ENCODE peak calls at places on chromosomes 7 and 10, in ten cellular contexts. L is cardiac muscle cell, G is astrocyte, N is adrenal gland, S is Panc1, U is epithelial cell of esophagus, Q is gastrocnemius medialis, C is heart right ventricle, A is AG04449, Y is fibroblast of pulmonary artery. W is an unnamed sample.

GRCh38 chr10:3389093-3389492 is 216.5 kb upstream of the PITRM1 start:
- DNase-seq in L (no peak), G (no peak), N (no peak), S (no peak), U (no peak), Q (no peak), C (no peak), A (no peak), Y (peak; percentile 15), W (no peak)

GRCh38 chr7:20776942-20777341 is 9.7 kb downstream of the SP8 start:
- DNase-seq in L (no peak), G (no peak), N (no peak), S (no peak), U (no peak), Q (no peak), C (no peak), A (no peak), Y (no peak), W (no peak)

GRCh38 chr7:136134503-136134902 is 157.3 kb upstream of the MTPN start:
- DNase-seq in L (no peak), G (peak; percentile 32), N (no peak), S (no peak), U (peak; percentile 54), Q (no peak), C (no peak), A (no peak), Y (peak; percentile 10), W (no peak)

GRCh38 chr7:135238112-135238744 is 4.6 kb downstream of the STRA8 start:
- DNase-seq in L (no peak), G (no peak), N (no peak), S (no peak), U (peak; percentile 10), Q (no peak), C (no peak), A (no peak), Y (no peak), W (no peak)

GRCh38 chr10:71457908-71458307 is 61.2 kb downstream of the CDH23 start:
- DNase-seq in L (no peak), G (no peak), N (no peak), S (no peak), U (no peak), Q (no peak), C (no peak), A (no peak), Y (no peak), W (no peak)

GRCh38 chr10:60480865-60481563 is 91.3 kb upstream of the ANK3 start:
- DNase-seq in L (no peak), G (peak; percentile 87), N (peak; percentile 63), S (peak; percentile 78), U (peak; percentile 96), Q (peak; percentile 14), C (no peak), A (peak; percentile 65), Y (peak; percentile 91), W (peak; percentile 68)

GRCh38 chr10:11014671-11015141 is 3.0 kb upstream of the CELF2 start:
- DNase-seq in L (no peak), G (no peak), N (no peak), S (no peak), U (no peak), Q (no peak), C (peak; percentile 16), A (no peak), Y (no peak), W (no peak)

GRCh38 chr10:67107670-67108069 is 181.8 kb downstream of the LRRTM3 start:
- DNase-seq in L (no peak), G (no peak), N (no peak), S (no peak), U (no peak), Q (no peak), C (no peak), A (no peak), Y (no peak), W (no peak)

GRCh38 chr7:128874140-128875031 is 11.7 kb downstream of the ATP6V1F start:
- DNase-seq in L (no peak), G (no peak), N (no peak), S (no peak), U (no peak), Q (peak; percentile 73), C (no peak), A (no peak), Y (no peak), W (no peak)

GRCh38 chr10:5396545-5396944 is 8.1 kb downstream of the TUBAL3 start:
- DNase-seq in L (no peak), G (peak; percentile 35), N (no peak), S (no peak), U (no peak), Q (no peak), C (no peak), A (no peak), Y (no peak), W (no peak)

GRCh38 chr10:86536294-86536861 is 14.8 kb upstream of the WAPL start:
- DNase-seq in L (no peak), G (no peak), N (no peak), S (no peak), U (no peak), Q (peak; percentile 24), C (peak; percentile 25), A (no peak), Y (no peak), W (no peak)

GRCh38 chr7:42236266-42237161 is 495 bp downstream of the GLI3 start:
- DNase-seq in L (peak; percentile 81), G (peak; percentile 54), N (peak; percentile 54), S (no peak), U (peak; percentile 54), Q (no peak), C (peak; percentile 48), A (no peak), Y (peak; percentile 66), W (no peak)

GRCh38 chr7:20952891-20953290 is 166.2 kb upstream of the SP8 start:
- DNase-seq in L (no peak), G (no peak), N (no peak), S (no peak), U (no peak), Q (no peak), C (no peak), A (no peak), Y (no peak), W (no peak)

GRCh38 chr7:79245623-79246249 is 207.7 kb downstream of the MAGI2 start:
- DNase-seq in L (no peak), G (no peak), N (no peak), S (no peak), U (no peak), Q (no peak), C (no peak), A (no peak), Y (no peak), W (no peak)

DNA sequence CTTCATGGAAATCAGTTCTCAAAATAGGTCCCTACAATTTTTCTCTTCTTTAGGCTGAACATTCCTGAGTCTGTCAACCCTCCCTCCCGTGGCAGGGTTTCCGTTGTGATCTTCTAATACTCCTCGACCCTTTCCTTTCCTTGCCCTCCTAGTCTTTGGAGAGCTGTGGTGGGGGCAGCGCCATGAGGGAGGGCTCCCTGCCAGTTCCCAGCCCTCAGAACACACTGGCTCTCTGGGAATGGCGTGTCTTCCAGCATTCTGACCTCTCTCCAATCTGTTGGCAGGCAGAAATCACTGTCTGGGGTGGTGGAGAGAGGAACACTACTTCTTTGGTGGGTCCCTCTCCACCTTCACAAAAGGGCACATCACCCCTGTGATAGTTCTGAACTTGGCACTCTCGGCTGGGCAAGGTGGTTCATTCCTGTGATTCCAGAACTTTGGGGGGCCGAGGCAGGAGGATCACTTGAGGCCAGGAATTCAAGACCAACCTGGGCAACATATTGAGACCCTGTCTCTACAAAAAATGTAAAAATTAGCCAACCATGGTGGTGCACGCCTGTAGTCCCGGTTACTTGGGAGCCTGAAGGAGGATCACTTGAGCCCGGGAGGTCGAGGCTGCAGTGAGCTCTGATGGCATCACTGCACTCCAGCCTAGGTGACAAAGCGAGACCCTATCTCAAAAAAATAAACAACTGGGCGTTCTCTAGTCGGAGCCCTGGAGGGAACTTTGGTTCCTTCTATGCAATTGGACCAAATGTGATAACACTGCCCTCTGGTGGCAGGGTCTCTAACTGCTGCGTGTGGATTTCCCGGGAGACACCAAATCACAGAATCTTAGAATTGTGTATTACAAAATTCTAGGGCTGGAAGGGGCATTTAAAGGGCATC is 13.1 kb upstream of the ARPC1A start:
- DNase-seq in L (peak; percentile 73), G (peak; percentile 12), N (peak; percentile 76), S (peak; percentile 60), U (peak; percentile 71), Q (peak; percentile 50), C (peak; percentile 58), A (no peak), Y (peak; percentile 76), W (no peak)
- TF ChIP-seq CTCF in L (peak; percentile 88), G (peak; percentile 92), N (peak; percentile 90), S (peak; percentile 93), U (peak; percentile 90), Q (peak; percentile 80), C (peak; percentile 88), A (peak; percentile 76), Y (peak; percentile 94), W (peak; percentile 86)

GRCh38 chr7:155533827-155534690 is 12.3 kb downstream of the CNPY1 start:
- DNase-seq in L (peak; percentile 61), G (no peak), N (no peak), S (no peak), U (no peak), Q (no peak), C (no peak), A (no peak), Y (peak; percentile 8), W (no peak)
- H3K4me3 ChIP-seq in L (peak overlapping the region; percentile 7), G (no peak overlapping the region), N (no peak overlapping the region), S (no peak overlapping the region), U (no peak overlapping the region), Q (peak overlapping the region; percentile 53), C (peak overlapping the region; percentile 21), A (no peak overlapping the region), Y (no peak overlapping the region), W (no peak overlapping the region)

GRCh38 chr7:98534493-98534892 is 82.6 kb upstream of the NPTX2 start:
- DNase-seq in L (no peak), G (no peak), N (no peak), S (no peak), U (no peak), Q (no peak), C (no peak), A (no peak), Y (no peak), W (no peak)

GRCh38 chr7:98541101-98541500 is 76.0 kb upstream of the NPTX2 start:
- DNase-seq in L (no peak), G (no peak), N (no peak), S (no peak), U (no peak), Q (no peak), C (no peak), A (no peak), Y (no peak), W (no peak)

GRCh38 chr7:98536803-98537202 is 80.3 kb upstream of the NPTX2 start:
- DNase-seq in L (no peak), G (no peak), N (no peak), S (no peak), U (no peak), Q (no peak), C (no peak), A (no peak), Y (no peak), W (no peak)

GRCh38 chr7:98539865-98540264 is 77.2 kb upstream of the NPTX2 start:
- DNase-seq in L (no peak), G (no peak), N (no peak), S (no peak), U (no peak), Q (no peak), C (no peak), A (no peak), Y (no peak), W (no peak)
- TF ChIP-seq CTCF in L (no peak), G (no peak), N (no peak), S (no peak), U (no peak), Q (no peak), C (no peak), A (no peak), Y (no peak), W (no peak)

GRCh38 chr7:27198871-27199801 is 755 bp downstream of the HOXA13 start:
- DNase-seq in L (no peak), G (no peak), N (peak; percentile 20), S (no peak), U (no peak), Q (no peak), C (no peak), A (no peak), Y (no peak), W (no peak)
- H3K4me3 ChIP-seq in L (peak overlapping the region; percentile 8), G (no peak overlapping the region), N (no peak overlapping the region), S (peak overlapping the region; percentile 16), U (no peak overlapping the region), Q (peak overlapping the region; percentile 75), C (peak overlapping the region; percentile 18), A (peak overlapping the region; percentile 60), Y (no peak overlapping the region), W (peak overlapping the region; percentile 79)